ENCODE peak calls at places on chromosome X, in six cellular contexts. X, V, A, P, W and I are unnamed samples. For H3K9me3, the result is how much of the 10 kb centered on the place peaks cover.

GRCh38 chrX:130916636-130917422 is 13.8 kb upstream of the ENOX2 start:
- DNase-seq in V (no peak), W (peak), X (peak), A (no peak), P (peak), I (peak)

GRCh38 chrX:53437211-53437610 is 3.0 kb upstream of the HSD17B10 start:
- DNase-seq in P (no peak), V (no peak), A (no peak), X (no peak), W (no peak), I (no peak)

GRCh38 chrX:105876658-105877057 is 54.3 kb downstream of the NRK start:
- DNase-seq in V (no peak), A (no peak), X (peak), W (peak), P (no peak), I (no peak)

GRCh38 chrX:21581479-21581878 is 76.7 kb downstream of the KLHL34 start:
- DNase-seq in W (no peak), V (no peak), A (no peak), P (no peak), X (no peak), I (no peak)

GRCh38 chrX:98523521-98523920 is 1639.8 kb downstream of the RPA4 start:
- DNase-seq in X (no peak), V (no peak), P (no peak), A (no peak), W (peak), I (no peak)

GRCh38 chrX:150035531-150035930 is 97.2 kb upstream of the EOLA2 start:
- DNase-seq in X (no peak), W (no peak), P (no peak), V (no peak), A (no peak), I (no peak)

GRCh38 chrX:94831364-94831763 is 1157.4 kb downstream of the FAM133A start:
- DNase-seq in A (no peak), V (no peak), W (peak), P (no peak), X (peak), I (no peak)

GRCh38 chrX:15864629-15865028 is 10.0 kb upstream of the AP1S2 start:
- DNase-seq in X (no peak), V (no peak), P (no peak), A (no peak), W (no peak), I (no peak)

GRCh38 chrX:96314974-96315373 is 369.7 kb upstream of the DIAPH2 start:
- DNase-seq in A (no peak), W (no peak), X (no peak), P (no peak), V (no peak), I (no peak)

GRCh38 chrX:11185861-11186260 is 74.7 kb downstream of the HCCS start:
- DNase-seq in P (no peak), X (no peak), A (no peak), W (no peak), V (no peak), I (no peak)

GRCh38 chrX:27555514-27555913 is 34.6 kb upstream of the DCAF8L2 start:
- DNase-seq in V (no peak), P (no peak), A (no peak), W (peak), X (peak), I (peak)

GRCh38 chrX:24025741-24026402 is 1.1 kb downstream of the KLHL15 start:
- DNase-seq in V (no peak), A (no peak), P (peak), W (peak), X (no peak), I (no peak)

GRCh38 chrX:13597928-13598327 is 28.5 kb downstream of the EGFL6 start:
- DNase-seq in X (no peak), V (no peak), P (no peak), A (no peak), W (no peak), I (no peak)

GRCh38 chrX:155544886-155545285 is 67.9 kb downstream of the TMLHE start:
- DNase-seq in P (no peak), A (no peak), W (no peak), X (no peak), V (no peak), I (no peak)

GRCh38 chrX:13747836-13748235 is 13.3 kb downstream of the OFD1 start:
- DNase-seq in A (no peak), V (no peak), W (peak), X (peak), P (peak), I (peak)

GRCh38 chrX:8803326-8803725 is 2.1 kb upstream of the FAM9A start:
- DNase-seq in V (no peak), W (no peak), P (no peak), X (no peak), A (no peak), I (no peak)

GRCh38 chrX:47804315-47804714 is 32.4 kb upstream of the ZNF81 start:
- DNase-seq in W (no peak), A (no peak), X (no peak), P (no peak), V (no peak), I (no peak)

GRCh38 chrX:9293051-9293496 is 171.8 kb upstream of the TBL1X start:
- DNase-seq in P (no peak), A (no peak), V (no peak), W (peak), X (peak), I (no peak)

GRCh38 chrX:11209798-11210197 is 83.4 kb upstream of the AMELX start:
- DNase-seq in V (no peak), W (no peak), P (no peak), X (no peak), A (no peak), I (no peak)

GRCh38 chrX:83658731-83659130 is 150.6 kb downstream of the POU3F4 start:
- DNase-seq in V (no peak), X (no peak), W (no peak), P (no peak), A (no peak), I (no peak)

GRCh38 chrX:103846395-103846794 is 14.3 kb upstream of the RAB9B start:
- DNase-seq in A (no peak), W (no peak), V (no peak), P (no peak), X (no peak), I (no peak)

GRCh38 chrX:6325437-6325836 is 96.8 kb upstream of the NLGN4X start:
- DNase-seq in W (no peak), V (no peak), X (no peak), A (no peak), P (no peak), I (no peak)

GRCh38 chrX:109186939-109187338 is 294.9 kb downstream of the GUCY2F start:
- DNase-seq in V (no peak), W (no peak), P (no peak), A (no peak), X (no peak), I (no peak)

GRCh38 chrX:57871463-57871862 is 38.8 kb downstream of the ZXDA start:
- DNase-seq in X (no peak), P (no peak), W (no peak), A (no peak), V (no peak), I (no peak)

GRCh38 chrX:31036895-31037294 is 34.9 kb downstream of the FTHL17 start:
- DNase-seq in P (peak), A (no peak), V (no peak), W (peak), X (peak), I (peak)

GRCh38 chrX:1592863-1593201 is 1.4 kb downstream of the AKAP17A start:
- DNase-seq in P (no peak), V (peak), A (peak), W (no peak), X (no peak), I (no peak)

GRCh38 chrX:119067023-119067739 is 5.6 kb upstream of the CT47C1 start:
- DNase-seq in X (peak), P (peak), W (peak), V (no peak), A (no peak), I (peak)

GRCh38 chrX:11261260-11261659 is 32.0 kb upstream of the AMELX start:
- DNase-seq in W (no peak), V (no peak), X (no peak), A (no peak), P (no peak), I (no peak)

GRCh38 chrX:136768469-136769084 is 12.2 kb downstream of the ARHGEF6 start:
- DNase-seq in W (no peak), A (peak), X (no peak), P (peak), V (no peak), I (peak)

DNA sequence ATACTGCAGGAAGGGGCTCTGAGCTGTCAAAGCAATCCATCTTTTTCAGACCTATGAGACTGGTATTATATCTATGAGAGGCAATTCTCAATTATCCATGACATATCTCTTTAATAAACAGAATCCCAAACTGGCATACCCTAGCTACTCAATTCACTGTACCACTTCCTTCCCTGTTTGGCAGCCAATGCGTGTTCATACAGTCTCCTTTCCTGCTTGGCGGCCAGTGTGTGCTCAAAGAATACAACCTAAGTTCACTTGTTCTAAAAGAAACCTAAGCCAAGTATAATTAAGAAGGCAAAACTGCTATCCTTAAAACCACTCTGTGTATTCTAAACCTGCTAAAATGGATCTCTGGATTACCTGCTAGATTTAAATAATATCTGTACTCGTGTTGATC is 38.3 kb downstream of the ARHGEF9 start:
- DNase-seq in P (no peak), W (no peak), V (no peak), X (no peak), A (no peak), I (no peak)
- H3K9me3 ChIP-seq in P (under half), W (under half), V (under half), X (under half), A (under half), I (under half)

DNA sequence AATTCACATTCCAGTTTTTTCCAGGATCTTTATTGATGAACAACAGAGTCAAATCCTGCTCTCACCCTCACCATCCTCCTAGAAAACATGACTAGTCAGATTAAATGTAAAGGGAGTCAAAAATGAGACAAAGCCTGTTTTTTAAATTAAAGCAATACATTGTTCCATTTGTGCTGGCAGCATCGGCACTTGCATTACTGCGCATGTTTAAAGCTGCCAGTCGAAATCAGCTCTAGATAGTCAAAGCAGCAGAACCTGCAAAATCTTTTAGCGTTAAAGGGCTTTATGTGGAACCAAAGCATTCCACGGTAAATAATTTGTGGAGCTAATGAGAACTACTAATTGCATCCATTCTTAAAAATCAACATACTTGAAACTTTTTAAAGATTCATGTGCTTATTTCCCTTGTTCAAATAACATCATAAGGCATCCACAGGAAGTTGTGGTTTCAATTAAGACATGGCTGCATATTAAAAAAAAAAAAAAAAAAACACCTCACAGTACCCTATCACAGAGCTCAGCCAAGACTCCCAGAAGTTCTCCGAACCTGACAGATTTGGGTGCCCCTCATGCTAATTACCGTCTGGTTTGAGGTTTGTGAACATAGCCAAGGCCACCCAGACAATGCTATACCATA is 82.2 kb downstream of the SH3KBP1 start:
- DNase-seq in P (no peak), A (no peak), W (no peak), X (no peak), V (no peak), I (no peak)
- H3K9me3 ChIP-seq in P (under half), A (under half), W (under half), X (under half), V (under half), I (under half)

GRCh38 chrX:40050532-40050931 is 47.2 kb downstream of the BCOR start:
- DNase-seq in A (no peak), P (no peak), V (no peak), X (no peak), W (no peak), I (no peak)

GRCh38 chrX:40041915-40042314 is 55.8 kb downstream of the BCOR start:
- DNase-seq in V (no peak), X (no peak), P (no peak), A (no peak), W (no peak), I (no peak)

GRCh38 chrX:40049084-40049641 is 48.6 kb downstream of the BCOR start:
- DNase-seq in W (no peak), P (no peak), X (no peak), A (no peak), V (no peak), I (no peak)

GRCh38 chrX:40047485-40047884 is 50.3 kb downstream of the BCOR start:
- DNase-seq in X (no peak), W (no peak), P (no peak), V (no peak), A (no peak), I (no peak)
- H3K9me3 ChIP-seq in X (under half), W (under half), P (under half), V (under half), A (under half), I (under half)

DNA sequence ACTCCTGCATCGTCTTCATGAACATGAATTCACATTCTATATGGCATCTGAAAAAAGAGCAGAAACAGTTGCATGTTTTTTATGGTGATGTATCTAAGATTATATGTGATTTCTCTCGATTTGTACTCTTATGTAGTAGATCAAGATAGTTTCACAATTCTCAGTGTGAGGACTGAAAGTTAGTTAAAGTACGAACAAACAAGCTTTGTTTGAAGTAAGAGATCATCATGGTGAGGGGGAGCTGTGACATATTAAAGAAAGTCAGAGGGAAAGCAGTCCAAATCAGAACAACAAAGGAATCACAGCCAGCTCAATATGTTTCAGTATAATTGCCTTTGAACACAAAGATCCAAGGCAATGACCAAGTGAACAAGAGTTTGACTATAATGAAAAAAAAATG is 1140.6 kb downstream of the SH3BGRL start:
- DNase-seq in X (no peak), W (no peak), A (no peak), P (no peak), V (no peak), I (no peak)
- H3K9me3 ChIP-seq in X (under half), W (under half), A (under half), P (under half), V (under half), I (under half)

DNA sequence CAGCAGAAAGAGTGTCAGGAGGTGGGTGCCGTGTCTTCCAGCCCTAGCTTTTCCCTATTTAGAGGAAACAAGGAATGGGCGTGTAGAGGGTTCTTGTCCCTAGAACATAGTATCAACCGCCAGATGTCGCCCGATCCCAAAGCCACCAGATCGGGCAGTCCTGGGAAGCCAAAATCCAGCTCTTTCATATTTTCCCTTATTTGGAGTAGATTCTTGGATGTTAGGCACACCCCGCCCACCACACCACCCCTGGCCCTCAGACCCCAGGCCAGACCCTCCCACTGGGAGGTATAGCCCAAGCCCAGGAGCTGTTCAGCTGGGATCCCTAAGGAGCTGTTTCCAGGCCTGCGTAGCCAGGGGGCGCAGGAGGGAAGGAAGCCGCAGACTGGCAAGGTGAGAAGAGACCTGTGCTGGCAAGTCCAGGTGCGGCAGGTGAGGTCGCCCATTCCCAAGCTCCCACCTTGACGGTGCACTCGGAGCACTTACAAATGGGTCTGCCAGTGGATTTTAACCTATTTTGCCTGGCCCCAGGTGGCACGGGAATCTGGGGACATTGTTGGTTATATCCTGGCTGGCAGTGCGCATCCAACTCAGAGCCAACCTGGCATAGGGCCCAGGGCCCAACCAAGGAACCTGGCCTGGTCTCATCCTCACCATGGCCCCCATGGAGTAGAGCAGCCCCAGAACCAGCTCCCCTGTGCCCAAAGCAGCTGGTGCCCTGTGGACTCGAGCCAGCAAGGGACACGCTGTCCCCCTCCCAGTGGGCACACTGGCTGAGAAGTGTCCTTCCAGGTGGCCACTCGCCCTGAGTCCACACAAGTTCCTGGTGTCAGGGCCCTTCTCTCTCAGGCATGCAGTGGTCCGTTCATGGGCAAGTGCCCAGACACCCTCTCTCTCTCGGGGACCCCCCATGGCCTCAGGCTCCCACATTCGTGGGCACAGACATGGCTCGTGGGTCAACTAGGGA is 811 bp downstream of the FLNA start:
- DNase-seq in A (no peak), X (peak), P (peak), W (peak), V (peak), I (peak)
- H3K9me3 ChIP-seq in A (under half), X (under half), P (under half), W (under half), V (under half), I (under half)